ENCODE peak calls at places on chromosome 6, in nine cellular contexts. T is GM23338, L is OCI-LY7, J is hepatocyte, E is HCT116, I is GM23248, G is neural progenitor cell, M is PC-3, U is SK-N-SH. Q is an unnamed sample.
A peak's percentile ranks its signal among the peaks of the same experiment; 100 is the strongest.

GRCh38 chr6:133892444-133893323 is 3.8 kb downstream of the TCF21 start:
- DNase-seq in T (peak; percentile 59), L (no peak), J (peak; percentile 23), E (no peak), I (no peak), G (peak; percentile 72), M (no peak), U (peak; percentile 75), Q (no peak)

GRCh38 chr6:2632943-2633584 is 117.7 kb downstream of the MYLK4 start:
- DNase-seq in T (no peak), L (no peak), J (no peak), E (no peak), I (no peak), G (no peak), M (no peak), U (no peak), Q (no peak)

GRCh38 chr6:133903855-133904254 is 14.9 kb downstream of the TCF21 start:
- DNase-seq in T (no peak), L (no peak), J (no peak), E (no peak), I (no peak), G (no peak), M (no peak), U (no peak), Q (no peak)

GRCh38 chr6:26331809-26332226 is 33.2 kb upstream of the BTN3A2 start:
- DNase-seq in T (no peak), L (peak; percentile 42), J (no peak), E (no peak), I (peak; percentile 24), G (no peak), M (no peak), U (no peak), Q (no peak)

GRCh38 chr6:4209201-4209600 is 73.8 kb upstream of the ECI2 start:
- DNase-seq in T (no peak), L (peak; percentile 29), J (no peak), E (no peak), I (no peak), G (no peak), M (no peak), U (no peak), Q (no peak)

GRCh38 chr6:46437671-46438221 is 53.5 kb downstream of the RCAN2 start:
- DNase-seq in T (no peak), L (no peak), J (no peak), E (no peak), I (peak; percentile 82), G (no peak), M (no peak), U (no peak), Q (no peak)

GRCh38 chr6:31794866-31795615 is 511 bp downstream of the VARS1 start:
- DNase-seq in T (peak; percentile 27), L (no peak), J (no peak), E (no peak), I (peak; percentile 78), G (no peak), M (no peak), U (peak; percentile 80), Q (no peak)

GRCh38 chr6:137808191-137808590 is 58.9 kb upstream of the TNFAIP3 start:
- DNase-seq in T (no peak), L (no peak), J (no peak), E (no peak), I (peak; percentile 79), G (no peak), M (peak; percentile 91), U (no peak), Q (no peak)

GRCh38 chr6:75747985-75748742 is 875 bp upstream of the MYO6 start:
- DNase-seq in T (no peak), L (peak; percentile 3), J (no peak), E (no peak), I (no peak), G (no peak), M (peak; percentile 58), U (no peak), Q (no peak)

GRCh38 chr6:6006428-6007310 is at the start of gene NRN1:
- DNase-seq in T (peak; percentile 48), L (peak; percentile 33), J (no peak), E (no peak), I (peak; percentile 91), G (peak; percentile 52), M (no peak), U (peak; percentile 71), Q (peak; percentile 27)

GRCh38 chr6:47414517-47415167 is 62.9 kb upstream of the CD2AP start:
- DNase-seq in T (peak; percentile 15), L (peak; percentile 60), J (peak; percentile 60), E (no peak), I (peak; percentile 72), G (no peak), M (peak; percentile 54), U (no peak), Q (peak; percentile 67)

GRCh38 chr6:4778086-4778485 is 1.9 kb downstream of the CDYL start:
- DNase-seq in T (no peak), L (peak; percentile 10), J (no peak), E (no peak), I (peak; percentile 59), G (no peak), M (peak; percentile 51), U (no peak), Q (no peak)

GRCh38 chr6:3208096-3208774 is 19.2 kb downstream of the TUBB2B start:
- DNase-seq in T (peak; percentile 17), L (no peak), J (peak; percentile 35), E (no peak), I (peak; percentile 98), G (no peak), M (no peak), U (peak; percentile 42), Q (no peak)

GRCh38 chr6:15389759-15390723 is 144.2 kb downstream of the JARID2 start:
- DNase-seq in T (peak; percentile 80), L (peak; percentile 69), J (peak; percentile 73), E (peak; percentile 7), I (peak; percentile 52), G (peak; percentile 87), M (peak; percentile 49), U (peak; percentile 75), Q (peak; percentile 59)

GRCh38 chr6:13917141-13917540 is 7.6 kb upstream of the RNF182 start:
- DNase-seq in T (no peak), L (no peak), J (no peak), E (no peak), I (no peak), G (no peak), M (no peak), U (no peak), Q (no peak)

GRCh38 chr6:145204258-145204766 is 531.0 kb downstream of the EPM2A start:
- DNase-seq in T (no peak), L (no peak), J (no peak), E (no peak), I (no peak), G (no peak), M (no peak), U (peak; percentile 12), Q (no peak)

GRCh38 chr6:138914701-138915100 is 73.4 kb downstream of the REPS1 start:
- DNase-seq in T (no peak), L (no peak), J (no peak), E (no peak), I (no peak), G (no peak), M (no peak), U (no peak), Q (no peak)

DNA sequence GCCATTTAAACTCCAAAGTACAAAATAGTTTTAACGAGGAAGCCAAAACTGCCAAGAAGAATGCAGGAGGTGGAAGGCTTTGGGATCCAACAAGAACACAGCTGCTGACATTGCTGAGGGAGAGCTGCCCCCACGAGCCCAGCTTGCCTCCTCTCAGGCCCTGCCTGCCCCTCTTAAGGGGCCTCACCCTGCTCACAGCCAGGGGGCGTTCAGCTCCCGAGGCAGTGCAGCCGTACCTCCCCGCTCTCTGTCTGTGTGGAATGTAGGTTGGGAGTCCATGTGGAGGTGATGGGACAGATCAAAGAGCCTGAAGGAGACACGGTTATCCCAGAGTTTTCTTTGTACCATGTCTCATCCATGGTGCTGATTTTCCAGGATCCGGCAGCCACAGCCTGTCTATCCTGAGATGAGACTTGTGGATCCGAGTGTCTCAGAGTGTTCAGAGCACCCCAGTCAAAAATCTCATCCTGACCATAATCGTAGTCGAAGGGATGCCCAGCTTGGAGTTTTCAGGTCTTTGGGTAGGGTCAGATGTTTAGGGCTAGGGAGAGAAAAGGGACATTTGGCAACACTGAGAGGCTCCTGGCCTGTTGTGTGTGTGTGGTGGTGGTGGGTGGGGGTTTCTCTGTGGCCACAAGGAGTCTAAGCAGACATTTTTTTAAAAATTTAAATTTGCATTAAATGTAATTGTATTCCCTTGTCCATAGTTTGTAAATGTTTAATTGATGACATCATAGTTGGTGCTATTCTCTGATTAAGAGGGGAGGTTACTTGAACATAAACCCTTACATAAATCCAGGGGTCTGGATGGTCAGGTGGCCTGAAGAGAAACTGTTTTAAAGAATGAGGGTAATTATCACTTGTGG is 111.4 kb upstream of the CLDN20 start:
- DNase-seq in T (peak; percentile 86), L (peak; percentile 63), J (no peak), E (no peak), I (no peak), G (peak; percentile 69), M (no peak), U (no peak), Q (no peak)
- TF ChIP-seq EZH2phosphoT487 in T (no peak), L (no peak), J (no peak), E (no peak), I (no peak), G (no peak), M (no peak), U (no peak), Q (no peak)

DNA sequence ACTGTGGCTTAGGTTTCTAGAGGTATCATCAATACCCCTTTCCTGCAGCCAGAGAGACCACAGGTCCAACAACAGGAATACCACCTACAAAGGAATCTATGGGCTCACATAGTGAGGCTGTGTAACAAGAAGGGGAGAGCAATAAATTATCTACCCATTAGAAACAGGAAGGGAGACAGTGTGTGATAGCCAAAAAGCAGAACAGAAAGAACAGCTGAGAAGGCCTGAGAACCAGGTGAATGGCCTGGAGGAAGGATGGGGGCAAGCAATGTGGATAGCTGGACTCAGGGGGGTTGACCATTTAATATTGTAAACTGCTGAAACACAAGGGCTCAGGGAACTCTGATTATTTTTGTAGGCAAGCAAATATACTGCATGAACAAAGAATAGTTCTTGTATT is 628.2 kb downstream of the COL12A1 start:
- DNase-seq in T (no peak), L (no peak), J (no peak), E (no peak), I (no peak), G (no peak), M (no peak), U (no peak), Q (no peak)
- TF ChIP-seq EZH2phosphoT487 in T (no peak), L (no peak), J (no peak), E (no peak), I (no peak), G (no peak), M (no peak), U (no peak), Q (no peak)

GRCh38 chr6:40983752-40984151 is 55.3 kb downstream of the UNC5CL start:
- DNase-seq in T (peak; percentile 29), L (no peak), J (no peak), E (no peak), I (no peak), G (no peak), M (no peak), U (no peak), Q (no peak)
- TF ChIP-seq EZH2phosphoT487 in T (no peak), L (no peak), J (no peak), E (no peak), I (no peak), G (no peak), M (no peak), U (no peak), Q (no peak)

DNA sequence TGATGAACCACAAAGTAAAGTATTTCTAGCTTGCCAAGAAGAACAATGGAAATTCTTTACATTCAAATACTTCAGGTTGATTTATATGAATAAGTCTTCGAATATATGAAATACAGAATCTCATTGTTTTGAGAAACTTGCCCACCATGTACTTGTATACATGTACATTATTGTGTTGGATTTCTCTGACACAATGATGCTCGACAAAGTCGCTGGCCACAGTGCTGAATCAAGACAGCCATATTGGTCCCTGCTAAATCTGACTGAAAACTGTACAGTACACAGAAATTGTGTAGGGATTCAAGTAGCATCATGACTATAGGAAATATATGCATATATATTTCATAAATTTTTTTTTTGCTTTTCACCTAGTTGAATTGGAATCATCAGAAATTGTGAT is 13.1 kb upstream of the LIN28B start:
- DNase-seq in T (no peak), L (no peak), J (peak; percentile 52), E (peak; percentile 2), I (peak; percentile 47), G (peak; percentile 71), M (peak; percentile 35), U (no peak), Q (peak; percentile 11)
- TF ChIP-seq EZH2phosphoT487 in T (no peak), L (no peak), J (no peak), E (no peak), I (no peak), G (no peak), M (no peak), U (no peak), Q (no peak)

Q was measured in MM.1S.